ENCODE peak calls at places on chromosomes 12 and 14, in six cellular contexts. B, N, Q, A, U and E are unnamed samples.

GRCh38 chr12:86275356-86275755 is 19.2 kb upstream of the MGAT4C start:
- DNase-seq in N (no peak), B (no peak), A (no peak), U (no peak), Q (no peak), E (no peak)

GRCh38 chr12:127060933-127061332 is 1206.0 kb upstream of the TMEM132C start:
- DNase-seq in B (no peak), U (no peak), Q (no peak), A (no peak), N (no peak), E (no peak)

GRCh38 chr14:69768873-69769272 is 1.9 kb downstream of the SRSF5 start:
- DNase-seq in A (peak), U (no peak), B (no peak), N (no peak), Q (no peak), E (no peak)

GRCh38 chr12:41067941-41068645 is 120.0 kb upstream of the PDZRN4 start:
- DNase-seq in A (no peak), U (no peak), N (no peak), Q (no peak), B (no peak), E (no peak)

GRCh38 chr14:42687421-42687820 is 1080.7 kb downstream of the LRFN5 start:
- DNase-seq in N (no peak), U (no peak), B (no peak), Q (no peak), A (no peak), E (no peak)

GRCh38 chr12:12017135-12017581 is 53.6 kb upstream of the BCL2L14 start:
- DNase-seq in Q (no peak), B (no peak), N (no peak), U (no peak), A (no peak), E (no peak)

GRCh38 chr14:63544641-63545234 is 1.6 kb upstream of the PPP2R5E start:
- DNase-seq in U (no peak), A (peak), N (no peak), B (no peak), Q (no peak), E (peak)

GRCh38 chr12:27347779-27348178 is 15.1 kb downstream of the BMAL2 start:
- DNase-seq in U (no peak), A (no peak), Q (no peak), B (no peak), N (no peak), E (no peak)

GRCh38 chr14:53408175-53408879 is 255.2 kb upstream of the DDHD1 start:
- DNase-seq in B (no peak), N (no peak), U (no peak), A (no peak), Q (no peak), E (no peak)

DNA sequence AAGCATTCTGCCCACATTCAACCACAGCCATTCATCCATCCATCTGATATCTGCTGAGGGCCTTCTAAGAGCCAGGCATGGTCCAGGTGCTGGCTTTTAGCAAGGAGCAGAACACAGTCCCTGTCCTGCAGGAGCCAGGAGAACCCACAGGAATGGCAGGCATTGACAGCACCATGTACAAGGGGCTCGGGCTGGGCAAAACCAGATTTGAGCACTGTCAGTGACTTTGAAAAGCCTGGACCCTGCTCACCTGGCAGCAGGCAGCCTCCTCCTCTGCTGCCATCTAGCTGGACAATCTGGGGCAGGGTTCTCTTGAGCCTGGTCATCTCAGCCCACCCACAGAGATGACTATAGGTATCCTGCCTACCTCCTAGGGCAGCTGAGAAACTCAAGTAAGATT is 136.9 kb downstream of the ZFP36L1 start:
- DNase-seq in N (no peak), A (no peak), Q (no peak), U (no peak), B (no peak), E (no peak)
- TF ChIP-seq CTCF in N (no peak), A (no peak), Q (no peak), U (no peak), B (no peak), E (peak)

DNA sequence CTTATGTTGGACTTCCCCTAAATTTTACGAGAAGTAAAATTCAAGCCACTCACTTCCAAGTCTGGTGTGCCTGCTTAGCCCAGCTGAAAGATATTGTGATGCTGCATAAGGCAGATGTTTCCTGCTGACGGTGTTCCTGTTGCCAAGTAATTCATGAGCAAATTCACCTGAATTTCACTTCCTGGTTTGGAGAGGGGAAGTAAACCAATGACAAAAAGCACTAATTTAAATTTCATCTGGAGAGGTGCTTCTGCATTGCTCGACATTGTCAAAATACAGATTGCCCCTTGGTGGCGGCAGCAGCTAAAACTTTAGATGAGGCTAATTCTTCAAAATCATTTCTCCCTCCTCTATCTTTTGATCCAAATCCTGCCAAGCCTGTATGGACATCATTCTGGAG is 281.1 kb downstream of the AACS start:
- DNase-seq in A (no peak), U (no peak), Q (no peak), B (no peak), N (no peak), E (no peak)
- TF ChIP-seq CTCF in A (no peak), U (no peak), Q (no peak), B (no peak), N (no peak), E (no peak)

GRCh38 chr12:123516221-123516780 is 17.2 kb downstream of the RILPL1 start:
- DNase-seq in Q (no peak), U (no peak), N (no peak), B (peak), A (no peak), E (peak)

GRCh38 chr12:123513805-123514204 is 19.7 kb downstream of the RILPL1 start:
- DNase-seq in U (no peak), B (no peak), A (no peak), N (no peak), Q (no peak), E (no peak)

GRCh38 chr12:123512838-123513665 is 20.5 kb downstream of the RILPL1 start:
- DNase-seq in U (no peak), Q (no peak), A (no peak), N (no peak), B (no peak), E (no peak)
- TF ChIP-seq CTCF in U (no peak), Q (no peak), A (no peak), N (no peak), B (no peak), E (no peak)

DNA sequence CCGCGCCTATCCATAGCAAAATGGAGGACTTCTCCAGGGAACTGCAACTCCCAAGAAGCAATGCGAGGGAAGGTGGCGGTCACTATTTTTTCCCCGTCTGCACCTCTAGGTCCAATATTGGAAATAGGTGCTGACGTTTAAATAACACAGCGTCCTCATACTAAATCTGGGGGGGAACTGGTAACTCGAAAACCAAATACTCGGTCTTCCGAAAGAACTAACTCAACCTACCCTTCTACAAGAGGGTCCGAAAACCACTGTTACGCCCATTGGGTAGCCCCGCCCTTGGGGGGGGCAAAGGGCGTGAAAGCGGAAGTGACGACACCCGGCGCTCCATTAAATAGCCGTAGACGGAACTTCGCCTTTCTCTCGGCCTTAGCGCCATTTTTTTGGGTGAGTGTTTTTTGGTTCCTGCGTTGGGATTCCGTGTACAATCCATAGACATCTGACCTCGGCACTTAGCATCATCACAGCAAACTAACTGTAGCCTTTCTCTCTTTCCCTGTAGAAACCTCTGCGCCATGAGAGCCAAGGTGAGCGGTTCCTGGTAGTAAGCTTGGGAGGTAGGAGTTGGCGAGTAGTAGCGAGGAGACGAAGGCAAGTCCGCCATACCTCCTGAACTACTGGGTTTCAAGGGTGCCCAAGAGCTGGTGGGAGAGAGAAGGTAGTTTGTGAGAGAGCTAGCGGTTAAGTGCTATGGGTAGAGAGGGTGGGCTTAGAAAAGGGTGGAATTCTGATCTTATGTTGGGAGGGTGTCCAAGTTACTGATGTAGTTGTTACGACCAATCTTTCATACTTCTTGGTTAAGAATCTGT is at the start of gene RPL41:
- DNase-seq in N (peak), B (peak), Q (peak), A (peak), U (peak), E (peak)
- TF ChIP-seq CTCF in N (no peak), B (no peak), Q (no peak), A (no peak), U (no peak), E (no peak)

GRCh38 chr12:78101181-78101876 is 270.6 kb downstream of the NAV3 start:
- DNase-seq in A (no peak), U (no peak), Q (no peak), B (no peak), N (no peak), E (no peak)

GRCh38 chr12:78099806-78100205 is 269.1 kb downstream of the NAV3 start:
- DNase-seq in A (no peak), B (no peak), U (no peak), N (no peak), Q (no peak), E (no peak)

GRCh38 chr12:78096909-78097597 is 266.4 kb downstream of the NAV3 start:
- DNase-seq in A (peak), Q (no peak), N (no peak), U (no peak), B (no peak), E (peak)

DNA sequence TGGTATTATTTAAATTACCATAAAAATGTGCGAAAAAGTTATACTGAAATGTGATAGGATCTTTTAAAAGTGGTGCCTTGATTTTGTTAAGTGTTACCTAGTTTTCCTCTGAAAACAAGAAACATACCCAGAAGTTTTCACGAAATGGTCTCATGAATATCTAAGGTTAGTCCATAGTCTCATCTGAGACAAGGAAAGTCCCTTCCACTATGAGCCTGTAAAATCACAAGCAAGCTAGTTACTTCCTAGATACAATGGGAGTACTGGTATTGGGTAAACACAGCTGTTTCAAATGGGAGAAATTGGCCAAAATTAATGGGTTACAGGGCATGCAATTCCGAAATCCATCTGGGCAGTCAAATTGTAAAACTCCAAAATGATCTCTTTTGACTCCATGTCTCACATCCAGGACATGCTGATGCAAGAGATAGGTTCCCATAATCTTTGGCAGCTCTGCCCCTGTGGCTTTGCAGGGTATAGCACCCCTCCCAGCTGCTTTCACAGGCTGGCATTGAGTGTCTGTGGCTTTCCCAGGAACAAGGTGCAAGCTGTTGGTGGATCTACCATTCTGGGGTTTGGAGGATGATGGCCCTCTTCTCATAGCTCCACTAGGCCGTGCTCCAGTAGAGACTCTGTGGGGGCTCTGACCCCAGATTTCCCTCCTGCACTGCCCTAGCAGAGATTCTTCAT is 271.4 kb downstream of the NAV3 start:
- DNase-seq in B (no peak), U (no peak), A (no peak), Q (no peak), N (no peak), E (no peak)
- TF ChIP-seq CTCF in B (no peak), U (no peak), A (no peak), Q (no peak), N (no peak), E (no peak)